ENCODE peak calls at places on chromosome 19, in seven cellular contexts. E is mesothelial cell of epicardium, V is fibroblast of pulmonary artery, L is uterus, Z is lung, A is upper lobe of right lung, X is pancreas. D is an unnamed sample.

GRCh38 chr19:48935864-48936263 is 2.4 kb downstream of the DHDH start:
- DNase-seq in A (no peak), V (no peak), L (no peak), X (no peak), Z (no peak), E (no peak), D (no peak)

GRCh38 chr19:38912600-38913514 is 871 bp upstream of the CCER2 start:
- DNase-seq in A (no peak), L (no peak), E (no peak), X (no peak), Z (no peak), V (no peak), D (no peak)

GRCh38 chr19:3852614-3853254 is 16.1 kb downstream of the ZFR2 start:
- DNase-seq in V (peak), A (no peak), Z (no peak), E (no peak), L (no peak), X (no peak), D (peak)

GRCh38 chr19:1579222-1579621 is 11.1 kb upstream of the MEX3D start:
- DNase-seq in V (no peak), A (no peak), L (no peak), E (no peak), X (no peak), Z (no peak), D (no peak)

GRCh38 chr19:30742539-30742938 is 370.4 kb downstream of the ZNF536 start:
- DNase-seq in A (no peak), E (no peak), L (no peak), X (no peak), V (no peak), Z (no peak), D (no peak)

GRCh38 chr19:50565984-50566903 is 2.0 kb downstream of the LRRC4B start:
- DNase-seq in Z (no peak), L (no peak), V (no peak), E (no peak), X (no peak), A (no peak), D (no peak)

GRCh38 chr19:48994035-48994386 is 324 bp downstream of the RUVBL2 start:
- DNase-seq in E (no peak), A (no peak), L (no peak), X (no peak), V (no peak), Z (no peak), D (no peak)

GRCh38 chr19:16052353-16052752 is 23.9 kb upstream of the TPM4 start:
- DNase-seq in V (no peak), L (no peak), X (no peak), Z (no peak), E (no peak), A (no peak), D (no peak)

GRCh38 chr19:49344516-49345423 is 9.6 kb downstream of the CD37 start:
- DNase-seq in Z (no peak), A (no peak), L (no peak), X (no peak), E (no peak), V (no peak), D (no peak)

GRCh38 chr19:16296713-16297112 is 27.9 kb upstream of the KLF2 start:
- DNase-seq in L (no peak), V (no peak), A (no peak), Z (no peak), X (no peak), E (no peak), D (no peak)

GRCh38 chr19:2819540-2820111 is at the start of gene ZNF554:
- DNase-seq in A (peak), X (peak), V (peak), Z (peak), E (peak), L (peak), D (peak)

GRCh38 chr19:15934332-15935078 is at the start of gene CYP4F11:
- DNase-seq in A (peak), V (no peak), E (no peak), Z (no peak), L (peak), X (peak), D (no peak)

GRCh38 chr19:543912-544608 is at the start of gene GZMM:
- DNase-seq in Z (no peak), E (no peak), V (no peak), A (no peak), X (no peak), L (no peak), D (no peak)

GRCh38 chr19:1492474-1493006 is 1.6 kb downstream of the REEP6 start:
- DNase-seq in A (no peak), L (no peak), V (no peak), E (no peak), Z (no peak), X (no peak), D (no peak)

GRCh38 chr19:51808333-51808986 is 13.5 kb downstream of the FPR3 start:
- DNase-seq in V (peak), A (no peak), E (no peak), Z (no peak), L (no peak), X (no peak), D (peak)

GRCh38 chr19:51807925-51808324 is 13.0 kb downstream of the FPR3 start:
- DNase-seq in A (no peak), E (no peak), X (no peak), Z (no peak), V (no peak), L (no peak), D (no peak)

GRCh38 chr19:51811344-51811743 is 16.4 kb downstream of the FPR3 start:
- DNase-seq in E (no peak), Z (no peak), V (no peak), L (no peak), X (no peak), A (no peak), D (no peak)

GRCh38 chr19:51809787-51810186 is 14.8 kb downstream of the FPR3 start:
- DNase-seq in X (no peak), Z (no peak), V (peak), L (no peak), A (no peak), E (no peak), D (no peak)

DNA sequence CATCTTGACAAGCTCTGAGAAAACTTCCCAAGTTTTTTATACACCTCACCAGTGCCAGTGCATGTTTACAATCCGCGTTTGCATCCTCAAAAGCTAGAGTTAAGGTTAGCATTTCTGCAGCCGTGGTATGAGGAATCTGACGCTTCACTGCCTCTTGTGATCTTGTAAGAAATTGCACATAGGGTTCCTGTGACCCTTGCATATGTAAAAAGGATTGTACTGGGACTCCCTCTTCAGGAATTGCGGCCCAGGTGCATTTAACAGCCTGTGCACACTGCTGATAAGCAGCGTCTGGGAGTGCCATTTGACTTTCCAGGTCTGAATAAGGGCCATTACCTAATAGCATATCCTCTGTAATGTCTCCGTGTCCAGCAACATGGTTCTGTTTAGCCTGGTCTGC is 15.3 kb downstream of the FPR3 start:
- DNase-seq in E (no peak), V (peak), A (no peak), Z (no peak), L (no peak), X (no peak), D (peak)
- TF ChIP-seq CTCF in E (no peak), V (no peak), A (peak), Z (no peak), L (no peak), X (no peak), D (no peak)

GRCh38 chr19:21260164-21260847 is 68.9 kb downstream of the ZNF708 start:
- DNase-seq in Z (no peak), E (no peak), X (no peak), A (no peak), L (no peak), V (no peak), D (no peak)

DNA sequence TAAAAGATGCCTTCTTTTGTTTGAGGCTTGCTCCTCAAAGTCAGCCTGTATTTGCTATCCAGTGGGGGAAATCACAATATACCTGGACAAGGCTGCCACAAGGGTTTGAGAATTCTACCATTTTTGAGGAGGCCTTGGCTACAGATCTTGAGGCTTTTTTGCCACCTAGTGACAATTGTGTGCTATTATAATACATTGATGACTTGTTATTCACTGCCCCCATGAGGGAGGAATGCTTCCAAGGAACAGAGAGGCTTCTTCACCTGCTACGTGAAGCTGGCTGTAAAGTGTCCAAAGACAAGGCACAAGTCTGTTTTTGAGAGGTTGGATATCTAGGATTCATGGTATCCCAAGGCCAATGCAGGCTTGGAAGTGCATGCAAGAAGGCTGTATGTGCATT is 72.5 kb downstream of the ZNF708 start:
- DNase-seq in X (no peak), E (no peak), Z (no peak), L (no peak), V (peak), A (no peak), D (peak)
- TF ChIP-seq CTCF in X (no peak), E (no peak), Z (no peak), L (no peak), V (peak), A (peak), D (no peak)

GRCh38 chr19:7528522-7529245 is 6.3 kb downstream of the MCOLN1 start:
- DNase-seq in X (no peak), L (no peak), A (no peak), V (no peak), E (no peak), Z (no peak), D (no peak)
- TF ChIP-seq CTCF in X (no peak), L (no peak), A (no peak), V (no peak), E (no peak), Z (no peak), D (no peak)

DNA sequence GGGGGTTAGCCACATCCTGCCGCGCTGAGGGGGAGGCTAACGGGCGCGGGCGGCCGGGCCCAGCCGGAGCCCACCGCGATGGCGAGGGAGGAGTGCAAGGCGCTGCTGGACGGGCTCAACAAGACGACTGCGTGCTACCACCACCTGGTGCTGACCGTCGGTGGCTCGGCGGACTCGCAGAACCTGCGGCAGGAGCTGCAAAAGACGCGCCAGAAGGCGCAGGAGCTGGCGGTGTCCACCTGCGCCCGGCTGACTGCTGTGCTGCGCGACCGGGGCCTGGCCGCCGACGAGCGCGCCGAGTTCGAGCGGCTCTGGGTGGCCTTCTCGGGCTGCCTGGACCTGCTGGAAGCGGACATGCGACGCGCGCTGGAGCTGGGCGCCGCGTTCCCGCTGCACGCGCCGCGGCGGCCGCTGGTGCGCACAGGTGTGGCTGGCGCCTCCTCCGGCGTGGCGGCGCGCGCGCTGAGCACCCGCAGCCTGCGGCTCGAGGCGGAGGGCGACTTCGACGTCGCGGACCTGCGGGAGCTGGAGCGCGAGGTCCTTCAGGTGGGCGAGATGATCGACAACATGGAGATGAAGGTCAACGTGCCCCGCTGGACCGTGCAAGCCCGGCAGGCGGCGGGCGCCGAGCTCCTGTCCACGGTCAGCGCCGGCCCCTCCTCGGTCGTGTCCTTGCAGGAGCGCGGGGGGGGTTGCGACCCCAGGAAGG is 692 bp downstream of the RGS9BP start:
- DNase-seq in L (peak), A (peak), E (peak), V (no peak), X (peak), Z (no peak), D (no peak)
- TF ChIP-seq CTCF in L (no peak), A (no peak), E (no peak), V (no peak), X (no peak), Z (no peak), D (no peak)

GRCh38 chr19:34984287-34984686 is 15.8 kb upstream of the GRAMD1A start:
- DNase-seq in V (no peak), L (no peak), A (no peak), X (no peak), E (no peak), Z (no peak), D (no peak)

GRCh38 chr19:34983786-34984185 is 16.3 kb upstream of the GRAMD1A start:
- DNase-seq in Z (no peak), A (no peak), E (no peak), V (no peak), L (no peak), X (no peak), D (no peak)

GRCh38 chr19:34982275-34982674 is 17.8 kb upstream of the GRAMD1A start:
- DNase-seq in Z (no peak), X (no peak), E (no peak), V (no peak), A (no peak), L (no peak), D (no peak)

GRCh38 chr19:34988119-34988518 is 12.0 kb upstream of the GRAMD1A start:
- DNase-seq in V (no peak), Z (no peak), A (peak), L (no peak), E (no peak), X (no peak), D (no peak)

DNA sequence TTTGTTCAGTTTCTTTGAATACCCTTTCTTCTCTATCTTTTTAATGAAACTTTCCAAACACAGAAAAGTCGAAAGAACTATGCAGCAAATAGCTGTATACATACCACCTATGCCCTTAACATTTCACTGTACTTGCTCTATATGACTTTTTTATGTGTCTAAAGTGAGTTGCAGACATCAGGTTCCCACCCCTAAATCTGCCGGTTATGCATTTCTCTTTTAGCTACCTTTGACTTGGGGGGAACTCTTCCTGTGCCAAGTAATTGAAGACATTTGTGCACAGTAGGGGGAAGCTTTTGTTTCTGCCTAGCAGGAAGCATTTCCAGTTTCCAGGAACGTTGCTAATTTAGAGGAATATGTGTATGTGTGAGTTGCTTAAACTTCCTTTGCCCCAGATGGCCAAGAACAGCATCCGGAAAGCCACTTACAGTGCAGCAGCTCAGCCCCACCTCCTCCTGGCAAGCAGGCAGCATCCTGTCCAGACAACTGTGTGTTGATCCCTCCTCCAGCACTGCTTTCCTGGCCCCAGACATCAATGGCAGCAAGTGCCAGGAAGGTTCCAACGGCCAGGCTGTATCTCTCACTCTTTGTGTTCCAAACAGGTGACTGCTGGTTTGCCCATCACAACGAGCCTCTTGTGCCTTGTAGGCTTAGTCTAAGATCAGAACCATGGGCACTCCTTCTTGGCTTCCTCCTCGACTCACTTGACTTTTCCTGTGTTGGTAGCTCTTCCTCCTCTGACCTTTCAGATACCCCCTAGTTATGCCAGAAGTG is 14.7 kb upstream of the GRAMD1A start:
- DNase-seq in V (peak), X (peak), L (no peak), A (no peak), Z (peak), E (no peak), D (peak)
- TF ChIP-seq CTCF in V (peak), X (no peak), L (no peak), A (no peak), Z (no peak), E (no peak), D (no peak)

DNA sequence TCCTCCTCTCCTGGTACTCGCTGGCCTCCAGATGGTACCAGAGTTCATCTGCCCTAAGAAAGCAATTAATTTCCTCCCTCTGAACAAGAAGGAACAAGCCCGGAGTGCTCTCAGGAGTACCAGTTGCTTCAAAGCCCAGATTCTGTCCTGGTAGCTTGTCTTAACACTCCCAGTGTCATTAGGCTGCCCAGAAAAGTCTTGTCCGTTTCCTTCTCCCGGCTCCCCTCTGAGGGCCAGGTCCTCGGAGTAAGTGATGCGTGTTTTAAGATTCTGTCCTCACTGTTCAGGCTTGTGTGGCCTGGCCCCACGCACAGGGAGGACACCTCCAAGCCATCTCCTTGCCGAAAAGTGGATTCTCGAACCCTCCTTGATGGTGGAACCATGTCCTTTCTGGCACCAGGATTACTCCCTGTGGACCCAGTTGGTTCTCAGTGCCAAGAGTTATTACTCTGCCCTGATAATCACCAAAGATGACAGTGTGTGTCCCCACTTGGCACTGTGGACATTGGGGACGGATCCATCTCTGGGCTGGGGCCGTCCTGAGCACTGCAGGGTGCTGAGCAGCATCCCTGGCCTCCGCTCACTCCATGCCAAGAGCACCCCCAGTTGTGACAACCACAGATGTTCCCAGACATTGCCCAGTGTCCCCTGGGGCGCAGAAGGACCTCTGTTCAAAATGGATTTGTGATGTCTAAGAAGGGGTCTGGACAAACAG is 52.5 kb downstream of the RFX2 start:
- DNase-seq in V (no peak), L (peak), Z (no peak), A (no peak), E (no peak), X (no peak), D (no peak)
- TF ChIP-seq CTCF in V (no peak), L (no peak), Z (no peak), A (no peak), E (no peak), X (no peak), D (no peak)

GRCh38 chr19:41431426-41432386 is 4.5 kb upstream of the B3GNT8 start:
- DNase-seq in E (no peak), V (peak), A (no peak), L (no peak), Z (no peak), X (no peak), D (peak)
- TF ChIP-seq CTCF in E (no peak), V (peak), A (peak), L (no peak), Z (no peak), X (no peak), D (peak)

GRCh38 chr19:58380037-58380735 is 644 bp downstream of the ZNF837 start:
- DNase-seq in E (no peak), L (no peak), V (no peak), X (no peak), Z (no peak), A (no peak), D (no peak)
- TF ChIP-seq CTCF in E (no peak), L (no peak), V (no peak), X (no peak), Z (no peak), A (no peak), D (no peak)

D was measured in cardiac fibroblast.